ENCODE peak calls at places on chromosomes 6 and 20, in five cellular contexts. N is BJ, W is COR-L47, J is activated T-cell treated with anti-CD3 and anti-CD28 coated beads for 24 hours, M is GM20000. C is an unnamed sample.

GRCh38 chr6:125004198-125004597 is 42.0 kb downstream of the RNF217 start:
- DNase-seq in N (no peak), W (no peak), M (no peak), J (no peak), C (no peak)

GRCh38 chr6:2626381-2626780 is 124.3 kb downstream of the MYLK4 start:
- DNase-seq in M (no peak), W (no peak), N (no peak), J (no peak), C (peak; percentile 39)

GRCh38 chr6:71289802-71290175 is 1.2 kb downstream of the OGFRL1 start:
- DNase-seq in N (no peak), M (no peak), W (no peak), J (no peak), C (no peak)

GRCh38 chr20:64049060-64049886 is at the start of gene SOX18:
- DNase-seq in N (no peak), J (no peak), W (no peak), M (peak; percentile 69), C (peak; percentile 29)

GRCh38 chr20:1943267-1944002 is 48.2 kb downstream of the SIRPA start:
- DNase-seq in J (no peak), M (no peak), W (no peak), N (no peak), C (peak; percentile 65)

GRCh38 chr6:170450946-170451761 is 102.0 kb downstream of the PSMB1 start:
- DNase-seq in J (no peak), N (no peak), W (no peak), M (no peak), C (peak; percentile 16)

GRCh38 chr20:49028684-49029083 is 17.4 kb upstream of the CSE1L start:
- DNase-seq in W (no peak), N (no peak), M (no peak), J (no peak), C (peak; percentile 31)

GRCh38 chr6:42281570-42281969 is 63.9 kb upstream of the MRPS10 start:
- DNase-seq in M (no peak), J (no peak), N (no peak), W (no peak), C (no peak)

GRCh38 chr20:44736170-44737021 is 9.3 kb upstream of the KCNK15 start:
- DNase-seq in J (no peak), N (no peak), W (peak; percentile 47), M (peak; percentile 58), C (peak; percentile 90)

GRCh38 chr6:54813901-54814300 is 32.7 kb upstream of the FAM83B start:
- DNase-seq in M (no peak), N (no peak), J (no peak), W (peak; percentile 21), C (no peak)

GRCh38 chr6:143167224-143167623 is 106.5 kb downstream of the AIG1 start:
- DNase-seq in M (no peak), N (no peak), J (no peak), W (no peak), C (no peak)

GRCh38 chr20:4341804-4342560 is 326.6 kb upstream of the RNF24 start:
- DNase-seq in J (no peak), M (no peak), N (peak; percentile 83), W (no peak), C (peak; percentile 2)

GRCh38 chr20:44052166-44052565 is 134.8 kb downstream of the JPH2 start:
- DNase-seq in J (no peak), N (no peak), W (no peak), M (no peak), C (no peak)

GRCh38 chr6:132749111-132749510 is 8.6 kb downstream of the VNN2 start:
- DNase-seq in W (no peak), N (no peak), J (no peak), M (no peak), C (peak; percentile 61)